ENCODE peak calls at places on chromosomes 5 and 9, in ten cellular contexts. A is neuronal stem cell; O is PC-9; B is A549; P is activated naive CD4-positive, alpha-beta T cell treated with Interleukin-2 at 50 U/mL for 16 hours; D is GM06990; V is D341Med; E is bronchial epithelial cell; N is Caco-2; H is heart right ventricle. S is an unnamed sample.

GRCh38 chr5:80216753-80217596 is 38.9 kb downstream of the SERINC5 start:
- DNase-seq in P (peak; percentile 21), D (no peak), H (peak; percentile 68), N (no peak), E (no peak), O (no peak), B (no peak), V (peak; percentile 38), A (no peak), S (peak; percentile 10)

GRCh38 chr9:125343518-125344284 is 82.1 kb downstream of the GAPVD1 start:
- DNase-seq in A (peak; percentile 57), B (no peak), P (no peak), O (peak; percentile 64), N (no peak), H (no peak), D (no peak), E (peak; percentile 68), V (peak; percentile 43), S (peak; percentile 80)

GRCh38 chr5:56476487-56476856 is 243.3 kb upstream of the ANKRD55 start:
- DNase-seq in V (no peak), H (no peak), N (peak; percentile 39), B (no peak), O (peak; percentile 69), D (no peak), P (no peak), E (no peak), A (no peak), S (no peak)

GRCh38 chr5:134420326-134420725 is 8.6 kb upstream of the CDKN2AIPNL start:
- DNase-seq in V (no peak), B (no peak), P (no peak), D (no peak), N (no peak), E (peak; percentile 28), H (no peak), A (no peak), O (no peak), S (no peak)

GRCh38 chr5:157193699-157194424 is 13.2 kb downstream of the ITK start:
- DNase-seq in N (no peak), D (no peak), H (no peak), A (no peak), O (no peak), V (no peak), E (no peak), P (no peak), B (no peak), S (no peak)

GRCh38 chr5:134590992-134591659 is 41.5 kb downstream of the SAR1B start:
- DNase-seq in A (no peak), E (peak; percentile 49), N (no peak), B (no peak), O (peak; percentile 94), V (no peak), P (peak; percentile 47), D (no peak), H (no peak), S (no peak)

GRCh38 chr9:130766031-130766903 is 68.8 kb upstream of the ABL1 start:
- DNase-seq in P (no peak), B (no peak), H (no peak), N (no peak), D (peak; percentile 49), E (no peak), A (no peak), O (no peak), V (no peak), S (no peak)

GRCh38 chr9:108015690-108016089 is 526.1 kb upstream of the KLF4 start:
- DNase-seq in D (no peak), O (no peak), N (no peak), H (no peak), P (no peak), E (no peak), V (no peak), B (no peak), A (no peak), S (no peak)

GRCh38 chr9:111945216-111945615 is 48.6 kb downstream of the UGCG start:
- DNase-seq in O (no peak), P (peak; percentile 35), V (no peak), A (no peak), E (no peak), H (no peak), N (no peak), B (no peak), D (no peak), S (no peak)

GRCh38 chr5:137372386-137373160 is 126.6 kb downstream of the SPOCK1 start:
- DNase-seq in O (no peak), P (no peak), A (no peak), N (no peak), H (no peak), V (no peak), D (no peak), B (no peak), E (no peak), S (no peak)

GRCh38 chr5:3320317-3320865 is 275.2 kb upstream of the IRX1 start:
- DNase-seq in D (no peak), E (no peak), A (no peak), H (no peak), B (no peak), N (no peak), V (no peak), O (no peak), P (no peak), S (no peak)

GRCh38 chr5:86971034-86971511 is 296.6 kb upstream of the RASA1 start:
- DNase-seq in P (no peak), E (peak; percentile 51), N (peak; percentile 9), H (no peak), V (peak; percentile 19), D (no peak), O (no peak), A (no peak), B (no peak), S (no peak)

GRCh38 chr5:14417232-14417730 is 164.3 kb upstream of the OTULINL start:
- DNase-seq in V (no peak), E (no peak), B (no peak), O (no peak), A (no peak), N (no peak), D (no peak), H (no peak), P (no peak), S (no peak)

GRCh38 chr5:32501623-32502022 is 57.1 kb upstream of the ZFR start:
- DNase-seq in P (no peak), A (no peak), D (no peak), N (no peak), E (no peak), O (no peak), V (no peak), B (no peak), H (no peak), S (no peak)